ENCODE peak calls at places on chromosomes 5 and 9, in six cellular contexts. A, K, L, U, R and C are unnamed samples.

GRCh38 chr9:69173891-69174644 is at the start of gene TJP2:
- DNase-seq in A (peak; percentile 87), K (peak; percentile 88), L (peak; percentile 83), U (peak; percentile 86), R (peak; percentile 3), C (peak; percentile 83)

GRCh38 chr5:31811210-31811609 is 172.3 kb downstream of the PDZD2 start:
- DNase-seq in A (no peak), K (no peak), L (no peak), U (no peak), R (no peak), C (no peak)

GRCh38 chr5:91016954-91017690 is 366.0 kb downstream of the ARRDC3 start:
- DNase-seq in A (no peak), K (no peak), L (no peak), U (no peak), R (no peak), C (no peak)

GRCh38 chr5:66898241-66899039 is 298.2 kb downstream of the CD180 start:
- DNase-seq in A (no peak), K (no peak), L (no peak), U (no peak), R (no peak), C (no peak)

GRCh38 chr9:106432631-106433030 is 430.3 kb upstream of the ZNF462 start:
- DNase-seq in A (no peak), K (no peak), L (no peak), U (no peak), R (no peak), C (no peak)

GRCh38 chr5:4868140-4868735 is 271.9 kb upstream of the ADAMTS16 start:
- DNase-seq in A (peak; percentile 85), K (no peak), L (peak; percentile 69), U (no peak), R (no peak), C (peak; percentile 88)

GRCh38 chr5:126107381-126107780 is 315.8 kb upstream of the GRAMD2B start:
- DNase-seq in A (no peak), K (no peak), L (no peak), U (no peak), R (no peak), C (no peak)

GRCh38 chr9:97889941-97890557 is 32.3 kb downstream of the TRMO start:
- DNase-seq in A (peak; percentile 46), K (no peak), L (peak; percentile 25), U (peak; percentile 56), R (peak; percentile 46), C (peak; percentile 80)

GRCh38 chr5:157178961-157179360 is 1.7 kb upstream of the ITK start:
- DNase-seq in A (no peak), K (no peak), L (no peak), U (no peak), R (no peak), C (no peak)

GRCh38 chr9:127360829-127361228 is 36.1 kb upstream of the SLC2A8 start:
- DNase-seq in A (peak; percentile 30), K (no peak), L (peak; percentile 55), U (peak; percentile 57), R (no peak), C (peak; percentile 88)

GRCh38 chr9:16787724-16788123 is 82.7 kb downstream of the BNC2 start:
- DNase-seq in A (no peak), K (no peak), L (no peak), U (no peak), R (no peak), C (no peak)

GRCh38 chr5:67805666-67806348 is 409.7 kb upstream of the PIK3R1 start:
- DNase-seq in A (no peak), K (no peak), L (no peak), U (no peak), R (no peak), C (peak; percentile 11)

GRCh38 chr5:6750142-6750840 is 37.1 kb downstream of the TENT4A start:
- DNase-seq in A (no peak), K (no peak), L (no peak), U (peak; percentile 56), R (no peak), C (no peak)

DNA sequence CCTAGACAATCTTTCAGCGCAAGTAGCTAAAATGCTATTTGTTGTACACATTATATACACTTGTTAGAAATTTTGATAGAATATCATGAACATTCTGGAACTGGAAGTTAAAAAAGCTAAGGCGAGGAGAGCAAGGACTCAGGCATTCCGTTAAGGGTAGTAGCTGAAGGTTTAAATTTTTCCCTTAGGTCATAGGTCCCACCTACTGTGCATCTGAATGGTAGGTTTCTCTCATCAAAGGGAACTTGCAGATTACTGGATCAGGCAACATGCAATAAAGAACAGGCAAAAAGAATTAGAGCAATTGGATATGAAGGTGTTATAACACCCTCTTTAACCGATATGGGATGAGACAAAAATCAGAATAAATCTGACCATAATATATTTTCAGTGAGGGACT is 32.8 kb downstream of the TMEM161B start:
- DNase-seq in A (no peak), K (no peak), L (no peak), U (no peak), R (no peak), C (no peak)
- H3K4me3 ChIP-seq in A (no peak overlapping the region), K (no peak overlapping the region), L (no peak overlapping the region), U (no peak overlapping the region), R (no peak overlapping the region), C (no peak overlapping the region)

GRCh38 chr5:43008369-43009158 is 31.6 kb downstream of the ANXA2R start:
- DNase-seq in A (peak; percentile 73), K (peak; percentile 92), L (peak; percentile 81), U (peak; percentile 91), R (peak; percentile 87), C (peak; percentile 70)

GRCh38 chr5:43007246-43007910 is 32.7 kb downstream of the ANXA2R start:
- DNase-seq in A (peak; percentile 79), K (peak; percentile 91), L (peak; percentile 83), U (peak; percentile 90), R (peak; percentile 72), C (peak; percentile 78)

GRCh38 chr5:43010956-43011355 is 29.2 kb downstream of the ANXA2R start:
- DNase-seq in A (no peak), K (no peak), L (no peak), U (no peak), R (no peak), C (no peak)

GRCh38 chr5:43007911-43008368 is 32.2 kb downstream of the ANXA2R start:
- DNase-seq in A (peak; percentile 57), K (peak; percentile 87), L (peak; percentile 75), U (no peak), R (peak; percentile 77), C (peak; percentile 67)

DNA sequence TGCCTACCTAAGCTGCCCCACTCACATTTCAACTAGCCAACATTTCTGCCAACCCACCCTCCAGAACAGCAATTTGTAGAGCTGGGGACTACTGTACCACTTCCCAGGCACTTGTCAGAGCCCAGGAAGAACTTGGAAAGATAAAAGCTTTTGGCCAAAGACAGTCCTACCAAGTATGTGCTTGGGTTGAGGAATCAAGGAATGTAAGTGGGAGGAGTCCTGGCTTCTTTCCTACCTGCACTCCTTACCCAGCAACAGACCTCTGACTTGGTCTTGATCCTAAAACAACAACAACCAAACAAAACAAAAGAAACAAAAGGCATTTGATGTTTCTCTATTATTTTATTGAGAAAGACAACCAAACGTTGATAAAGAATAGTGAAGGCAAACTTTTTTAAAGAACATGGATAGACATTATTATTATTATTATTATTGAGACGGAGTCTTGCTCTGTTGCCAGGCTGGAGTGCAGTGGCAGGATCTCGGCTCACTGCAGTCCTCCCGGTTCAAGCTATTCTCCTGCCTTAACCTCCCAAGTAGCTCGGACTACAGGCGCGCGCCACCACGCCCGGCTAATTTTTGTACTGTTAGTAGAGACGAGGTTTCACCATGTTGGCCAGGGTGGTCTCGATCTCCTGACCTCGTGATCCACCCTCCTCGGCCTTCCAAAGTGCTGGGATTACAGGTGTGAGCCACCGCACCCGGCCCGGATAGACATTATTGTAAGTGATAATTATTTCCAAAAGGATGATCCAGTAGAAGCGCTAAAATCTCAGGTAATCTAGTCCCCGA is 33.5 kb downstream of the ANXA2R start:
- DNase-seq in A (no peak), K (no peak), L (no peak), U (no peak), R (no peak), C (no peak)
- H3K4me3 ChIP-seq in A (peak overlapping the region; percentile 51), K (no peak overlapping the region), L (no peak overlapping the region), U (peak overlapping the region; percentile 61), R (peak overlapping the region; percentile 79), C (no peak overlapping the region)

GRCh38 chr9:693460-694390 is 147.8 kb upstream of the DMRT1 start:
- DNase-seq in A (no peak), K (peak; percentile 74), L (no peak), U (no peak), R (no peak), C (no peak)
- H3K4me3 ChIP-seq in A (peak overlapping the region; percentile 32), K (peak overlapping the region; percentile 41), L (no peak overlapping the region), U (peak overlapping the region; percentile 31), R (no peak overlapping the region), C (no peak overlapping the region)

GRCh38 chr5:35195472-35195852 is 34.8 kb downstream of the PRLR start:
- DNase-seq in A (no peak), K (no peak), L (no peak), U (no peak), R (no peak), C (no peak)

GRCh38 chr5:35198096-35198495 is 32.2 kb downstream of the PRLR start:
- DNase-seq in A (peak; percentile 9), K (peak; percentile 75), L (no peak), U (no peak), R (no peak), C (no peak)

GRCh38 chr5:35198681-35199080 is 31.6 kb downstream of the PRLR start:
- DNase-seq in A (no peak), K (no peak), L (peak; percentile 5), U (no peak), R (no peak), C (no peak)

GRCh38 chr5:35197351-35197750 is 32.9 kb downstream of the PRLR start:
- DNase-seq in A (no peak), K (no peak), L (no peak), U (no peak), R (no peak), C (no peak)

DNA sequence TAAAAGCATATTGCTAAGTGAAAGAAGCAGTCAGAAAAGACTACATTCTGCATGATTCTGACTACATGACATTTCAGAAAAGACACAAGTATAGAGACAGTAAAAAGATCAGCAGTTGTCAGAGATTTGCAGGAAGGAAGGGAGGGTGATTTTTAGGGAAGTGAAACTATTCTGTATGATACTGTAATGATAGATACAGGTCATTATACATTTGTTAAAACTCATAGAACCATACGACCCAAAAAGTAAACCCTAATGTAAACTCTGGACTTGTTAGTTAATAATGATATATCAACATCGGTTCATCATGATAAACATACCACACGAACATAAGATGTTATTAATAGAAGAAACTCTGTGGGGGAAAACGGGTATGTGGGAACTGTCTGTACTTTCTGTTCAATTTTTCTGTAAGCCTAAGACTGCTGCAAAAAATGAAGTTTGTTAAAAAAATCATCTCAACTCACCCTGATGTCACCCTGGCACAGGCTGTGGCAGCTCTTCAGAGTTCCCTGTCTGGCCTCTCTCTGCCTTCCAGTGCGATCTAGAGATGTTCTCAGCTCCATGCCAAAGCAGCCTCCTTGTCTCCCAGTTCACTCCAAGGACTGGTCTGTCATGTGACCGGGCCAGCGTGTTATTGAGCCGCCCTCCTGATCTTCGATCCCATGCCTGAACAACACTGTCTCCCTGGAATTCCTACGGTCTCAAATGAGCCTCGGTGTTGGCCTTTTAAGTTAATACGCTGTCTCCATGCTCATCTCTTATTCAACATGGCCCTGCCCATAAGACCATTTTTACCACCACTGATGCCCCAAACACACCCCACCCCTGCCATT is 35.4 kb downstream of the PRLR start:
- DNase-seq in A (no peak), K (no peak), L (no peak), U (no peak), R (no peak), C (no peak)
- H3K4me3 ChIP-seq in A (no peak overlapping the region), K (no peak overlapping the region), L (no peak overlapping the region), U (no peak overlapping the region), R (no peak overlapping the region), C (no peak overlapping the region)

GRCh38 chr5:158898185-158899177 is 201.2 kb downstream of the EBF1 start:
- DNase-seq in A (no peak), K (no peak), L (no peak), U (no peak), R (no peak), C (no peak)
- H3K4me3 ChIP-seq in A (no peak overlapping the region), K (no peak overlapping the region), L (no peak overlapping the region), U (no peak overlapping the region), R (no peak overlapping the region), C (no peak overlapping the region)